ENCODE peak calls at places on chromosomes 6 and 20, in six cellular contexts. U is GM13977, F is GM23338, P is HTR-8/SVneo, X is hypothalamus, Y is NCI-H2029 treated with DMSO at 0.1 percent for 48 hours. I is an unnamed sample.

GRCh38 chr20:3749689-3750639 is 17.5 kb downstream of the HSPA12B start:
- DNase-seq in P (no peak), Y (no peak), X (no peak), U (peak; percentile 77), F (peak; percentile 87), I (peak; percentile 65)

GRCh38 chr6:24848461-24848860 is 49.7 kb upstream of the ARMH2 start:
- DNase-seq in P (no peak), X (no peak), Y (no peak), F (no peak), U (no peak), I (no peak)

GRCh38 chr6:142300302-142300701 is 1.5 kb upstream of the ADGRG6 start:
- DNase-seq in U (no peak), P (no peak), F (no peak), Y (no peak), X (no peak), I (no peak)

GRCh38 chr6:3610206-3610605 is 141.3 kb downstream of the PXDC1 start:
- DNase-seq in U (no peak), Y (no peak), P (peak; percentile 75), F (no peak), X (no peak), I (no peak)

GRCh38 chr6:130426078-130426726 is 60.4 kb downstream of the TMEM200A start:
- DNase-seq in U (no peak), Y (no peak), F (no peak), P (no peak), X (no peak), I (no peak)

GRCh38 chr6:46032112-46032998 is 16.7 kb upstream of the CLIC5 start:
- DNase-seq in U (no peak), Y (no peak), F (peak; percentile 30), P (no peak), X (no peak), I (no peak)

GRCh38 chr6:113464959-113465358 is 392.2 kb upstream of the MARCKS start:
- DNase-seq in Y (no peak), U (no peak), X (no peak), P (peak; percentile 47), F (no peak), I (no peak)

GRCh38 chr20:7285918-7286556 is 518.6 kb downstream of the BMP2 start:
- DNase-seq in X (peak; percentile 34), F (peak; percentile 87), U (peak; percentile 6), Y (peak; percentile 69), P (peak; percentile 2), I (peak; percentile 72)

GRCh38 chr6:15941168-15941567 is 187.7 kb upstream of the MYLIP start:
- DNase-seq in Y (no peak), U (no peak), X (no peak), F (no peak), P (no peak), I (no peak)

GRCh38 chr6:41449399-41450245 is 96.6 kb upstream of the FOXP4 start:
- DNase-seq in U (no peak), Y (peak; percentile 22), F (no peak), X (no peak), P (no peak), I (no peak)

GRCh38 chr6:142014515-142014914 is 118.2 kb upstream of the GJE1 start:
- DNase-seq in P (peak; percentile 19), Y (no peak), F (no peak), U (no peak), X (no peak), I (no peak)

GRCh38 chr6:8080338-8081151 is 16.4 kb upstream of the BLOC1S5 start:
- DNase-seq in F (no peak), Y (no peak), U (no peak), X (no peak), P (peak; percentile 29), I (no peak)

GRCh38 chr20:54351371-54352136 is 123.8 kb upstream of the DOK5 start:
- DNase-seq in X (no peak), P (no peak), Y (no peak), U (no peak), F (no peak), I (no peak)

GRCh38 chr6:113442040-113442439 is 415.1 kb upstream of the MARCKS start:
- DNase-seq in P (no peak), F (no peak), Y (no peak), X (no peak), U (no peak), I (no peak)

GRCh38 chr20:34426026-34426425 is 63.0 kb downstream of the ITCH start:
- DNase-seq in Y (no peak), U (no peak), P (no peak), X (no peak), F (no peak), I (no peak)

GRCh38 chr6:27795697-27796494 is 116.3 kb downstream of the OR2B2 start:
- DNase-seq in X (no peak), P (peak; percentile 51), U (peak; percentile 62), F (peak; percentile 96), Y (peak; percentile 95), I (peak; percentile 35)

I was measured in NCI-H1092.